ENCODE peak calls at places on chromosomes 4 and X, in nine cellular contexts. W is K562, V is neural progenitor cell, U is PC-9, X is endothelial cell of umbilical vein, Y is GM23248, M is DND-41, L is mammary epithelial cell, J is keratinocyte. H is an unnamed sample.

GRCh38 chr4:71322425-71322824 is 16.4 kb upstream of the SLC4A4 start:
- DNase-seq in U (no peak), V (no peak), W (no peak), J (no peak), M (no peak), L (no peak), Y (peak; percentile 33), X (no peak), H (no peak)

GRCh38 chrX:72243472-72243871 is 4.6 kb upstream of the ERCC6L start:
- DNase-seq in X (peak; percentile 74), V (no peak), U (no peak), Y (peak; percentile 55), W (peak; percentile 44), J (no peak), L (peak; percentile 19), M (no peak), H (no peak)

GRCh38 chrX:45324941-45325340 is 124.3 kb upstream of the DIPK2B start:
- DNase-seq in L (no peak), Y (no peak), W (no peak), U (no peak), V (no peak), M (no peak), J (no peak), X (peak; percentile 71), H (no peak)

GRCh38 chrX:69314436-69315348 is 149.4 kb upstream of the PJA1 start:
- DNase-seq in J (no peak), L (no peak), W (no peak), V (peak; percentile 28), X (no peak), M (no peak), U (no peak), Y (no peak), H (no peak)

GRCh38 chr4:1616574-1616964 is 67.5 kb downstream of the FAM53A start:
- DNase-seq in L (no peak), Y (no peak), W (no peak), V (no peak), X (no peak), J (no peak), U (no peak), M (no peak), H (no peak)

GRCh38 chrX:3501833-3502535 is 155.5 kb upstream of the MXRA5 start:
- DNase-seq in L (peak; percentile 73), M (no peak), U (no peak), J (no peak), V (no peak), X (no peak), Y (peak; percentile 85), W (no peak), H (no peak)

GRCh38 chr4:108744307-108744706 is 18.5 kb downstream of the ETNPPL start:
- DNase-seq in X (no peak), J (no peak), U (no peak), Y (no peak), M (no peak), V (no peak), L (no peak), W (no peak), H (no peak)

GRCh38 chr4:57612279-57612678 is 502.1 kb upstream of the IGFBP7 start:
- DNase-seq in L (no peak), V (no peak), X (no peak), J (no peak), M (no peak), U (no peak), W (no peak), Y (no peak), H (no peak)

GRCh38 chr4:55021214-55021613 is 104.2 kb downstream of the KDR start:
- DNase-seq in W (no peak), J (no peak), Y (no peak), U (no peak), M (no peak), V (peak; percentile 85), X (no peak), L (no peak), H (no peak)

GRCh38 chrX:37817176-37817575 is 30.2 kb downstream of the DYNLT3 start:
- DNase-seq in W (no peak), V (no peak), M (no peak), U (no peak), Y (no peak), L (no peak), J (no peak), X (no peak), H (no peak)

GRCh38 chr4:10160280-10160856 is 43.8 kb upstream of the WDR1 start:
- DNase-seq in V (peak; percentile 51), L (no peak), W (peak; percentile 51), U (no peak), J (no peak), M (no peak), Y (peak; percentile 41), X (peak; percentile 34), H (no peak)

GRCh38 chr4:80362578-80363181 is 27.1 kb downstream of the CFAP299 start:
- DNase-seq in U (peak; percentile 30), L (peak; percentile 23), V (peak; percentile 79), Y (peak; percentile 61), W (peak; percentile 40), X (peak; percentile 4), M (peak; percentile 48), J (no peak), H (peak; percentile 16)

GRCh38 chr4:143251781-143252180 is 67.1 kb downstream of the USP38 start:
- DNase-seq in V (no peak), U (no peak), Y (peak; percentile 53), L (peak; percentile 74), M (no peak), W (no peak), J (peak; percentile 48), X (no peak), H (no peak)

GRCh38 chr4:138666366-138666765 is 349.2 kb upstream of the NOCT start:
- DNase-seq in L (no peak), Y (no peak), J (no peak), X (no peak), U (no peak), V (no peak), M (peak; percentile 11), W (no peak), H (no peak)

GRCh38 chrX:38117485-38117884 is 103.2 kb downstream of the SRPX start:
- DNase-seq in X (peak; percentile 1), U (no peak), L (peak; percentile 19), J (no peak), Y (peak; percentile 19), W (no peak), M (no peak), V (no peak), H (no peak)

GRCh38 chr4:89745708-89746107 is 91.3 kb downstream of the SNCA start:
- DNase-seq in M (no peak), J (no peak), Y (no peak), W (no peak), V (no peak), U (no peak), X (no peak), L (no peak), H (no peak)

GRCh38 chr4:114694770-114695169 is 96.2 kb downstream of the UGT8 start:
- DNase-seq in X (peak; percentile 58), Y (peak; percentile 54), L (peak; percentile 16), U (no peak), J (no peak), M (no peak), V (peak; percentile 45), W (peak; percentile 5), H (peak; percentile 53)

GRCh38 chr4:105236202-105236916 is 89.7 kb downstream of the TET2 start:
- DNase-seq in U (no peak), L (no peak), J (no peak), Y (no peak), V (no peak), X (no peak), W (no peak), M (no peak), H (peak; percentile 83)
- H3K4me3 ChIP-seq in U (no peak overlapping the region), L (no peak overlapping the region), J (no peak overlapping the region), Y (no peak overlapping the region), V (no peak overlapping the region), X (no peak overlapping the region), W (no peak overlapping the region), M (no peak overlapping the region), H (peak overlapping the region; percentile 29)

GRCh38 chr4:13527983-13528822 is 16.1 kb downstream of the NKX3-2 start:
- DNase-seq in L (peak; percentile 49), J (no peak), V (no peak), U (no peak), X (no peak), Y (no peak), W (no peak), M (no peak), H (peak; percentile 60)

GRCh38 chr4:13526658-13527057 is 17.6 kb downstream of the NKX3-2 start:
- DNase-seq in M (no peak), W (no peak), L (no peak), Y (no peak), V (no peak), U (no peak), X (no peak), J (no peak), H (no peak)

GRCh38 chr4:13529130-13529919 is 15.0 kb downstream of the NKX3-2 start:
- DNase-seq in M (no peak), W (no peak), U (no peak), Y (no peak), L (no peak), X (no peak), V (no peak), J (no peak), H (peak; percentile 4)

GRCh38 chr4:13527192-13527982 is 16.9 kb downstream of the NKX3-2 start:
- DNase-seq in W (no peak), L (no peak), J (no peak), X (no peak), M (no peak), V (no peak), U (no peak), Y (no peak), H (no peak)

GRCh38 chr4:13528823-13529129 is 15.5 kb downstream of the NKX3-2 start:
- DNase-seq in V (no peak), X (no peak), J (no peak), L (no peak), W (no peak), U (no peak), Y (no peak), M (no peak), H (peak; percentile 2)
- TF ChIP-seq EZH2 in V (no peak), X (no peak), J (no peak), L (no peak), W (no peak), U (no peak), Y (peak; percentile 61), M (no peak), H (no peak)

DNA sequence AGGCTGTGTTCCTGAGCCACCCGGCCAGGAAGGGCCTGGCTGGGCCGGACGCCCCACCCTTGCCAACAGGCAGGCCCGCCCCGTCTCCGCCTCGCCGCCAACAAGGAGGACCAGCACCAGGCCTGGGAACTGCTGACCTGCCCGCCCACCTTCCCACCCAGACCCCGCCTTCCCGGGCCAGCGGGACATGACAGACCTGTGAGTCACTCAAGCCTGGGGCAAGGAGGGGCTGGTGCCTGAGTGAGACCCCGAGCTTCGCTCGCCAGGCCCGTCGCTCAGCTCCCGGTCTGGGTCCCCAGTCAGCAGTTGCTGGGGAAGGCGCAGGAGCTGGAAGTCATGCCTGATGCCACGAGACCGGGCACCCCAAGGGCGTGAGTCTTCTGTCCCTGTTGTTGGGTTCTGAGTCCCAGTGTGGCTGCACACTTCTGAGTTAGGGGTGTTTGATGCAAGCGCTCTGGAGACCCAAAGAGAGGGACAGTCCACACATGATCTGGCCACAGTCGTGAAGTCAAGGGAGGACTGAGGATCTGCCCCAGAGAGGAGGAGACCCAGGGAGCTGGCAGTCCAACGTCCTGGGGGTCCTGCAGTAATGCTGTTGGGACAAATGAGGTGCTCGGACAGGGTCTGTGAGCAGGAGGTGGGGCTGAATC is at the start of gene DNASE1L1:
- DNase-seq in J (no peak), L (peak; percentile 55), M (no peak), Y (peak; percentile 91), U (peak; percentile 98), W (peak; percentile 83), V (peak; percentile 82), X (peak; percentile 92), H (peak; percentile 69)
- H3K4me3 ChIP-seq in J (peak within 1 kb of the TSS; percentile 49), L (peak within 1 kb of the TSS; percentile 34), M (no peak within 1 kb of the TSS), Y (peak within 1 kb of the TSS; percentile 84), U (peak within 1 kb of the TSS; percentile 59), W (peak within 1 kb of the TSS; percentile 40), V (peak within 1 kb of the TSS; percentile 20), X (peak within 1 kb of the TSS; percentile 45), H (peak within 1 kb of the TSS; percentile 54)

GRCh38 chr4:13522282-13523104 is 21.8 kb downstream of the NKX3-2 start:
- DNase-seq in Y (no peak), U (no peak), W (no peak), M (no peak), X (no peak), J (no peak), V (no peak), L (no peak), H (no peak)
- TF ChIP-seq EZH2 in Y (peak; percentile 17), U (no peak), W (no peak), M (no peak), X (peak; percentile 67), J (peak; percentile 58), V (peak; percentile 84), L (peak; percentile 51), H (no peak)

H was measured in MM.1S.